ENCODE peak calls at places on chromosome 20, in five cellular contexts. X, Q, U, Z and C are unnamed samples.

GRCh38 chr20:58710481-58711265 is 18.1 kb downstream of the NPEPL1 start:
- DNase-seq in U (no peak), X (no peak), Z (no peak), Q (no peak), C (no peak)

GRCh38 chr20:33668087-33668790 is 1.5 kb downstream of the ACTL10 start:
- DNase-seq in U (peak; percentile 51), Z (no peak), Q (peak; percentile 69), X (peak; percentile 91), C (no peak)

GRCh38 chr20:48635791-48636267 is 192.0 kb downstream of the PREX1 start:
- DNase-seq in Q (peak; percentile 83), Z (peak; percentile 16), X (peak; percentile 82), U (peak; percentile 54), C (no peak)

GRCh38 chr20:43949741-43950618 is 35.3 kb downstream of the TOX2 start:
- DNase-seq in X (no peak), Z (no peak), U (no peak), Q (peak; percentile 34), C (no peak)

GRCh38 chr20:53827996-53828672 is 234.5 kb upstream of the ZNF217 start:
- DNase-seq in U (peak; percentile 84), Q (no peak), Z (peak; percentile 12), X (no peak), C (peak; percentile 56)

GRCh38 chr20:54557836-54558590 is 82.6 kb downstream of the DOK5 start:
- DNase-seq in Z (no peak), U (no peak), Q (no peak), X (no peak), C (no peak)

GRCh38 chr20:52972190-52972937 is at the start of gene TSHZ2:
- DNase-seq in U (peak; percentile 4), Z (no peak), Q (no peak), X (no peak), C (no peak)

GRCh38 chr20:53444386-53444785 is 149.3 kb downstream of the ZNF217 start:
- DNase-seq in X (no peak), U (no peak), Q (no peak), Z (no peak), C (no peak)

GRCh38 chr20:8205996-8206395 is 73.9 kb downstream of the PLCB1 start:
- DNase-seq in Z (no peak), U (peak; percentile 35), X (no peak), Q (no peak), C (no peak)

GRCh38 chr20:51710503-51710902 is 57.7 kb downstream of the ATP9A start:
- DNase-seq in U (no peak), X (peak; percentile 46), Q (no peak), Z (no peak), C (no peak)

GRCh38 chr20:19737025-19737424 is 21.0 kb upstream of the RIN2 start:
- DNase-seq in Q (no peak), X (no peak), U (peak; percentile 85), Z (no peak), C (peak; percentile 56)

GRCh38 chr20:33719277-33719988 is 677 bp downstream of the PXMP4 start:
- DNase-seq in U (no peak), Q (no peak), Z (no peak), X (no peak), C (no peak)

GRCh38 chr20:61287583-61287982 is 35.5 kb downstream of the CDH4 start:
- DNase-seq in Q (no peak), Z (no peak), X (no peak), U (no peak), C (no peak)

GRCh38 chr20:19975901-19976300 is 41.3 kb upstream of the NAA20 start:
- DNase-seq in Q (no peak), X (no peak), U (peak; percentile 40), Z (no peak), C (no peak)

GRCh38 chr20:14879020-14879697 is 541.7 kb upstream of the FLRT3 start:
- DNase-seq in Q (no peak), U (peak; percentile 91), Z (peak; percentile 77), X (no peak), C (peak; percentile 30)

GRCh38 chr20:13469262-13469661 is 169.5 kb downstream of the TASP1 start:
- DNase-seq in X (no peak), U (peak; percentile 13), Z (no peak), Q (no peak), C (no peak)

GRCh38 chr20:36322131-36322530 is 16.0 kb downstream of the DLGAP4 start:
- DNase-seq in Q (no peak), Z (no peak), X (no peak), U (no peak), C (no peak)

GRCh38 chr20:41364967-41365765 is 1.5 kb downstream of the EMILIN3 start:
- DNase-seq in U (no peak), Z (no peak), Q (no peak), X (no peak), C (no peak)

GRCh38 chr20:2054911-2055310 is 46.7 kb upstream of the STK35 start:
- DNase-seq in Q (no peak), Z (no peak), U (no peak), X (no peak), C (no peak)

GRCh38 chr20:52972965-52973819 is 1.0 kb downstream of the TSHZ2 start:
- DNase-seq in U (no peak), Q (no peak), Z (no peak), X (peak; percentile 73), C (no peak)

GRCh38 chr20:4898282-4898681 is 103.0 kb downstream of the SLC23A2 start:
- DNase-seq in Z (peak; percentile 26), Q (no peak), X (no peak), U (no peak), C (no peak)

GRCh38 chr20:35515949-35516645 is 13.4 kb downstream of the C20orf173 start:
- DNase-seq in U (peak; percentile 29), X (no peak), Z (peak; percentile 44), Q (peak; percentile 22), C (peak; percentile 43)

GRCh38 chr20:5126512-5127203 is at the start of gene CDS2:
- DNase-seq in U (peak; percentile 100), Q (peak; percentile 96), Z (peak; percentile 97), X (peak; percentile 100), C (peak; percentile 97)

GRCh38 chr20:23449400-23449799 is 3.3 kb downstream of the CST11 start:
- DNase-seq in Q (no peak), Z (no peak), X (no peak), U (no peak), C (no peak)

GRCh38 chr20:35144694-35145093 is 2.4 kb downstream of the EDEM2 start:
- DNase-seq in X (no peak), U (no peak), Z (no peak), Q (no peak), C (no peak)

GRCh38 chr20:15220009-15220656 is 882.7 kb upstream of the FLRT3 start:
- DNase-seq in U (no peak), Z (no peak), Q (no peak), X (no peak), C (no peak)

GRCh38 chr20:33862709-33863403 is 51.7 kb downstream of the CHMP4B start:
- DNase-seq in U (peak; percentile 32), Q (peak; percentile 83), X (peak; percentile 83), Z (no peak), C (no peak)

GRCh38 chr20:51831891-51832675 is 29.8 kb upstream of the SALL4 start:
- DNase-seq in Q (no peak), X (no peak), Z (no peak), U (no peak), C (no peak)

GRCh38 chr20:32441638-32442037 is 83.5 kb downstream of the ASXL1 start:
- DNase-seq in Z (no peak), X (no peak), Q (no peak), U (no peak), C (no peak)
- TF ChIP-seq REST in Z (no peak), X (no peak), Q (no peak), U (no peak), C (no peak)

GRCh38 chr20:64216036-64216435 is 39.5 kb upstream of the PCMTD2 start:
- DNase-seq in Q (no peak), U (no peak), Z (no peak), X (no peak), C (no peak)

GRCh38 chr20:64216910-64217309 is 38.6 kb upstream of the PCMTD2 start:
- DNase-seq in Q (no peak), U (no peak), X (no peak), Z (no peak), C (no peak)

GRCh38 chr20:64212750-64213149 is 42.8 kb upstream of the PCMTD2 start:
- DNase-seq in U (no peak), Q (no peak), Z (no peak), X (no peak), C (no peak)

GRCh38 chr20:64214113-64214512 is 41.4 kb upstream of the PCMTD2 start:
- DNase-seq in U (no peak), Q (no peak), Z (no peak), X (no peak), C (no peak)

DNA sequence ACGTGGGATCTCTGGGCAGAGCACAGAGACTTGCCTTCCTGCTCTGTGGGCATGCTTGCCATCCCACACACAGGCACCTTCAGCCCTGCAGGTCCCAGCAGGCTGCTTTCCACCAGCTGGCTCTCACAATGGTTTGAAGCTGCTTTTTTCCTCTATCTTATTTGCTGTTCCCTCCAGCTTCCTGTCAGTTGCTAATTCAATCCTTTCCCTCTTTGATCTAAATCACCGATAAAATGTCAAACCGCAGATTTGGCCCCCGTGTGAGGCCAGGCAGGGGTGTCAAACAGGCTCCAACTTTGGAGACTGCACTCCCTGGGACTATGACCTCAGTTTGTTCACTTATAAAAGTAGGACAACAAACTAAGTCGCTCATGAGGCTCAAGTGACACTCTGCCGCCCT is 40.6 kb upstream of the PCMTD2 start:
- DNase-seq in X (no peak), Q (no peak), U (no peak), Z (no peak), C (no peak)
- H3K4me1 ChIP-seq in X (no peaks in the 10 kb centered on the region), Q (peaks cover 37% of the 10 kb centered on the region), U (no peaks in the 10 kb centered on the region), Z (no peaks in the 10 kb centered on the region), C (no peaks in the 10 kb centered on the region)

DNA sequence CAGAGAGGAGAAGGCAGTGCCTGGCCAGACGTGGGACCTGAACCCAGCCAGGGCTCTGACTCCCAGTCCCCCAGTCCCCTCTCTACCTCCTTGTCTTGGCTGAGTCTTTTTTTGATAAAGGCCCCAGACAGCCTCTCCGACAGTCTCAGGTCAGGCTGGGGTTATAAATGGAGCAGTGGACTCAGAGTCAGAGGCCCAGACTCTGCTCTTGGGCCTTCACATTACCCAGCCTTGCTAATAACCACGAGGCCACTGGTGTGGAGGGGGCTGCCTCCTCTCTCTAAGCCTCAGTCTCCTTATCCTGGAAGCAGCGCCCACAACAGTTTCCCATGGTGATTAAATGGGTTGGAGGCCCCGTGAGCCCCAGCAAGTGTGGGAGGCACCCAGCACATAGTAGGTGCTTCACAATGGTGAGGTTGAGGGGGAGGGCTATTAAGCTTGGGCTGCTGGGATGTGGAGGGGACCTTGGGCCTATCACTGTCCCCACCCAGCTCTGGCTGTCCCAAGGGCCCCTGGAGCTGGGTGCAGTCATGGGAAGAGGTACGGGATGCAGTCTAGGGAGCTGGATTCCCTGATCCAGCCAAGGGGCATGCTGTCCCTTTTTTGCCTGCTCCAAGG is 35.7 kb downstream of the TGM2 start:
- DNase-seq in U (no peak), Z (no peak), Q (no peak), X (no peak), C (no peak)
- TF ChIP-seq REST in U (no peak), Z (no peak), Q (no peak), X (no peak), C (no peak)

DNA sequence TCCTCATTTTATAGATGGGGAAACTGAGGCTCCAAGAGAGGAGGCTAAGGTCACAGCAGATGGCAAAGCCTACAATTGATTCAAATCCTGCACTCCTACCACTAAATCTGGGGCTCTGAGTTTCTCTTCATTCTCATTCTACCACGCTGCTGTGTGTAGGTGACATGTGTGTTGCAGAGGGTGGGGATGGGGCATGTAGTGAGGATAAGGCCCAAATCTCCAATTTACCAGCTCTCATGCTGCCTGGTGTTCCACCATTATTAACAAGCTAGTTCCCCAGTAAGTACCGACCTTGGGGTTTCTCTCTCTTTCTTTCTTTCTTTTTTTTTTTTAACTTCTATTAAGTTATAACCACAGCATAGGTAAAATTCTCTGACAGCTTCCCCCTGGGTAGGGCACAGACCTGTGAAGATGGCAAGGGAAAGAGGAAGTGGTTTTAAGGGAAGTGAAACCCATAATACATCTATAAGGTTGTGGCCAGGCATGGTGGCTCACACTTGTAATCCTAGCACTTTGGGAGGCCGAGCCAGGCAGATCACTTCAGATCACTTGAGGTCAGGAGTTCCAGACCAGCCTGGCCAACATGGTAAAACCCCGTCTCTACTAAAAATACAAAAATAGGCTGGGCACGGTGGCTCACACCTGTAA is 13.0 kb upstream of the MATN4 start:
- DNase-seq in X (no peak), Q (no peak), U (no peak), Z (no peak), C (no peak)
- H3K4me1 ChIP-seq in X (no peaks in the 10 kb centered on the region), Q (peaks cover 19% of the 10 kb centered on the region), U (no peaks in the 10 kb centered on the region), Z (no peaks in the 10 kb centered on the region), C (peaks cover 10% of the 10 kb centered on the region)